ENCODE peak calls at places on chromosomes 3 and 15, in four cellular contexts. O is amniotic stem cell, V is AG08396, U is activated gamma-delta T cell treated with Interleukin-2 at 50 U/mL for 16 hours. N is an unnamed sample.

GRCh38 chr15:48802867-48803266 is 8.0 kb downstream of the CEP152 start:
- DNase-seq in U (no peak), O (peak), V (peak), N (peak)

GRCh38 chr3:20182206-20182605 is 3.8 kb downstream of the SGO1 start:
- DNase-seq in U (no peak), O (no peak), V (no peak), N (no peak)

GRCh38 chr3:119597548-119598288 is at the start of gene PLA1A:
- DNase-seq in U (no peak), V (no peak), O (no peak), N (no peak)

GRCh38 chr15:58458076-58458475 is 26.3 kb downstream of the LIPC start:
- DNase-seq in O (no peak), U (no peak), V (no peak), N (no peak)

GRCh38 chr3:21995079-21995607 is 244.1 kb upstream of the ZNF385D start:
- DNase-seq in U (no peak), O (no peak), V (no peak), N (no peak)

GRCh38 chr3:140206196-140207040 is 271.4 kb downstream of the CLSTN2 start:
- DNase-seq in V (peak), U (no peak), O (peak), N (no peak)

GRCh38 chr3:193778676-193779075 is 185.7 kb downstream of the OPA1 start:
- DNase-seq in O (no peak), V (no peak), U (no peak), N (no peak)

GRCh38 chr15:34721802-34722795 is 32.7 kb downstream of the GJD2 start:
- DNase-seq in O (peak), U (no peak), V (peak), N (no peak)

GRCh38 chr3:120418866-120419490 is 31.8 kb downstream of the FSTL1 start:
- DNase-seq in O (no peak), U (no peak), V (no peak), N (no peak)

GRCh38 chr15:29815000-29815704 is 7.1 kb downstream of the TJP1 start:
- DNase-seq in V (peak), U (no peak), O (no peak), N (no peak)

GRCh38 chr3:62542185-62542584 is 168.8 kb upstream of the FEZF2 start:
- DNase-seq in V (no peak), U (no peak), O (no peak), N (no peak)

GRCh38 chr3:16720367-16720766 is 115.1 kb upstream of the DAZL start:
- DNase-seq in U (no peak), V (no peak), O (no peak), N (no peak)

GRCh38 chr3:150062492-150062891 is 91.8 kb upstream of the PFN2 start:
- DNase-seq in O (no peak), U (no peak), V (peak), N (no peak)

GRCh38 chr3:15439476-15439875 is 12.1 kb downstream of the EAF1 start:
- DNase-seq in O (no peak), V (peak), U (no peak), N (no peak)

N was measured in AG04449.